ENCODE peak calls at places on chromosome 10, in six cellular contexts. J is stimulated activated CD8-positive, alpha-beta memory T cell treated with anti-CD3 and anti-CD28 coated beads, Interleukin-15, amount 100 ng/mL, for 24 hours; Q is AG04450; R is dermis microvascular lymphatic vessel endothelial cell; S is ELR; O is activated T-cell treated with anti-CD3 and anti-CD28 coated beads, Interleukin-2, amount 50 U/mL, for 72 hours. F is an unnamed sample.

GRCh38 chr10:14688606-14689005 is 86.1 kb downstream of the FAM107B start:
- DNase-seq in J (no peak), Q (peak), R (no peak), S (peak), O (no peak), F (peak)

GRCh38 chr10:6778992-6779701 is 199.1 kb upstream of the PRKCQ start:
- DNase-seq in J (no peak), Q (peak), R (no peak), S (peak), O (no peak), F (peak)

GRCh38 chr10:132538790-132539421 is 1.3 kb downstream of the INPP5A start:
- DNase-seq in J (no peak), Q (no peak), R (no peak), S (peak), O (no peak), F (no peak)

GRCh38 chr10:44035474-44036197 is 349.3 kb downstream of the CXCL12 start:
- DNase-seq in J (no peak), Q (no peak), R (no peak), S (no peak), O (no peak), F (no peak)

GRCh38 chr10:69179089-69179742 is 818 bp upstream of the SUPV3L1 start:
- DNase-seq in J (no peak), Q (no peak), R (peak), S (peak), O (no peak), F (no peak)

GRCh38 chr10:131692686-131693334 is 208.0 kb upstream of the PPP2R2D start:
- DNase-seq in J (no peak), Q (no peak), R (no peak), S (no peak), O (no peak), F (no peak)

GRCh38 chr10:86402283-86402931 is 35.8 kb upstream of the GRID1 start:
- DNase-seq in J (no peak), Q (no peak), R (no peak), S (peak), O (no peak), F (peak)

GRCh38 chr10:89419548-89419947 is 5.2 kb downstream of the IFIT5 start:
- DNase-seq in J (no peak), Q (no peak), R (no peak), S (peak), O (no peak), F (no peak)

GRCh38 chr10:92757066-92757716 is 67.4 kb downstream of the HHEX start:
- DNase-seq in J (no peak), Q (peak), R (peak), S (peak), O (no peak), F (peak)

F was measured in Daoy.